ENCODE peak calls at places on chromosome 18, in four cellular contexts. J is ovary, K is breast epithelium, X is HL-60. D is an unnamed sample. For H3K27me3, the result is how much of the 10 kb centered on the place peaks cover.

GRCh38 chr18:79912409-79912991 is 39.0 kb downstream of the SLC66A2 start:
- DNase-seq in X (no peak), J (no peak), K (peak), D (peak)

GRCh38 chr18:57141208-57142129 is 5.4 kb upstream of the BOD1L2 start:
- DNase-seq in X (no peak), K (no peak), J (no peak), D (no peak)

GRCh38 chr18:2411381-2411977 is 159.8 kb downstream of the METTL4 start:
- DNase-seq in X (no peak), K (no peak), J (no peak), D (no peak)

GRCh38 chr18:5294113-5294617 is 1.4 kb downstream of the ZBTB14 start:
- DNase-seq in X (no peak), K (peak), J (no peak), D (no peak)

GRCh38 chr18:6557470-6558245 is 142.9 kb upstream of the L3MBTL4 start:
- DNase-seq in J (no peak), K (no peak), X (no peak), D (no peak)

GRCh38 chr18:32450874-32451273 is 19.8 kb downstream of the GAREM1 start:
- DNase-seq in X (no peak), K (no peak), J (no peak), D (no peak)

GRCh38 chr18:8754995-8755955 is 49.9 kb downstream of the MTCL1 start:
- DNase-seq in J (no peak), K (no peak), X (no peak), D (no peak)

GRCh38 chr18:45657357-45658335 is 42.4 kb downstream of the SLC14A2 start:
- DNase-seq in J (no peak), X (peak), K (no peak), D (no peak)

GRCh38 chr18:31624892-31625640 is 33.4 kb downstream of the TTR start:
- DNase-seq in K (no peak), X (no peak), J (no peak), D (no peak)

GRCh38 chr18:11154369-11154982 is 5.1 kb upstream of the PIEZO2 start:
- DNase-seq in J (no peak), K (no peak), X (no peak), D (no peak)

GRCh38 chr18:74378179-74378682 is 62.6 kb downstream of the C18orf63 start:
- DNase-seq in K (no peak), J (no peak), X (no peak), D (no peak)

GRCh38 chr18:33918571-33918970 is 306.1 kb downstream of the NOL4 start:
- DNase-seq in K (no peak), J (no peak), X (no peak), D (no peak)

GRCh38 chr18:5417342-5417741 is 121.8 kb upstream of the ZBTB14 start:
- DNase-seq in X (peak), K (no peak), J (no peak), D (peak)

GRCh38 chr18:73235491-73235890 is 367.7 kb upstream of the NETO1 start:
- DNase-seq in K (no peak), X (no peak), J (no peak), D (no peak)

GRCh38 chr18:39675358-39675757 is 2109.8 kb upstream of the CELF4 start:
- DNase-seq in X (no peak), K (no peak), J (no peak), D (no peak)

GRCh38 chr18:24395049-24395780 is 2.4 kb downstream of the OSBPL1A start:
- DNase-seq in J (no peak), X (no peak), K (no peak), D (no peak)

GRCh38 chr18:10843533-10843932 is 305.8 kb downstream of the PIEZO2 start:
- DNase-seq in X (no peak), K (no peak), J (no peak), D (no peak)

GRCh38 chr18:55096261-55097026 is 137.2 kb upstream of the CCDC68 start:
- DNase-seq in J (peak), K (no peak), X (no peak), D (peak)

GRCh38 chr18:23872701-23873550 is 141.6 kb upstream of the TTC39C start:
- DNase-seq in J (no peak), X (no peak), K (no peak), D (no peak)

GRCh38 chr18:32460046-32460785 is 10.5 kb downstream of the GAREM1 start:
- DNase-seq in X (no peak), K (no peak), J (no peak), D (no peak)

GRCh38 chr18:10923671-10924070 is 225.7 kb downstream of the PIEZO2 start:
- DNase-seq in K (no peak), X (no peak), J (no peak), D (no peak)

GRCh38 chr18:79069792-79070151 is 578 bp downstream of the ATP9B start:
- DNase-seq in J (no peak), X (no peak), K (no peak), D (no peak)

GRCh38 chr18:9209230-9209629 is 72.6 kb downstream of the ANKRD12 start:
- DNase-seq in K (no peak), X (peak), J (no peak), D (no peak)

GRCh38 chr18:48670751-48671560 is 132.1 kb downstream of the CTIF start:
- DNase-seq in X (no peak), K (no peak), J (no peak), D (no peak)

GRCh38 chr18:69400253-69400975 is at the start of gene DOK6:
- DNase-seq in K (peak), X (no peak), J (peak), D (peak)

GRCh38 chr18:75162467-75162866 is 46.5 kb downstream of the PTGR3 start:
- DNase-seq in K (no peak), J (no peak), X (no peak), D (no peak)

GRCh38 chr18:56541790-56542189 is 96.6 kb downstream of the TXNL1 start:
- DNase-seq in X (no peak), J (no peak), K (no peak), D (no peak)

GRCh38 chr18:11570770-11571169 is 38.6 kb upstream of the SLC35G4 start:
- DNase-seq in J (no peak), X (no peak), K (no peak), D (no peak)

GRCh38 chr18:35756506-35757117 is 175.1 kb downstream of the GALNT1 start:
- DNase-seq in K (no peak), J (no peak), X (peak), D (peak)

GRCh38 chr18:9827856-9828793 is 57.6 kb upstream of the TXNDC2 start:
- DNase-seq in K (no peak), J (no peak), X (peak), D (no peak)

GRCh38 chr18:64244571-64244970 is 95.7 kb upstream of the LINC00305 start:
- DNase-seq in J (no peak), K (no peak), X (no peak), D (no peak)

GRCh38 chr18:74073957-74074356 is 73.7 kb downstream of the FBXO15 start:
- DNase-seq in K (no peak), X (no peak), J (no peak), D (no peak)

GRCh38 chr18:46325836-46326235 is 221.7 kb downstream of the HAUS1 start:
- DNase-seq in X (no peak), J (no peak), K (no peak), D (no peak)

GRCh38 chr18:35478520-35479435 is 19.0 kb downstream of the INO80C start:
- DNase-seq in X (peak), K (no peak), J (no peak), D (no peak)

DNA sequence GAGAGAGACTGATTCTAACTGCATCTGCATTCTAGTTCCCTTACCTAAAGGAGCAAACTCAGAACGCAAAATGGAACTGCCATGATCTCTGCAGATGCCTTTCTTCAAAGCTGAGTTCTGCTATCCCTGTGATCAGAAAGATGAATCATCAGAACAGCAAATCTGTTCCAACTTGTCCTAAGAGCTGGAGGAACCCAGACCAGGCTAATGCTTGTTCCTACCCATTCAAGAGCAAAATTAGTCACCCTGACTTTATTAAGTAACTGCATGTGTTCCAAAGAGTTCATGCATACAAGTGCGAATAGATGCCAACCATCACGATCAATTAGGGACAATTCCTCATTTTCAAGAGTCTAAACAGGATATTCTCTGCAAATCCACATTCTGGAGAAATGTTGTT is 46.5 kb downstream of the MBP start:
- DNase-seq in J (no peak), K (no peak), X (peak), D (no peak)
- H3K4me3 ChIP-seq in J (no peak), K (no peak), X (no peak), D (peak)

GRCh38 chr18:60245096-60245495 is 127.5 kb downstream of the MC4R start:
- DNase-seq in X (no peak), J (no peak), K (no peak), D (no peak)

GRCh38 chr18:60248563-60249330 is 123.8 kb downstream of the MC4R start:
- DNase-seq in X (no peak), J (no peak), K (no peak), D (no peak)

GRCh38 chr18:60249388-60249787 is 123.2 kb downstream of the MC4R start:
- DNase-seq in X (no peak), K (no peak), J (no peak), D (no peak)

GRCh38 chr18:60246606-60247005 is 126.0 kb downstream of the MC4R start:
- DNase-seq in J (no peak), K (no peak), X (no peak), D (no peak)

DNA sequence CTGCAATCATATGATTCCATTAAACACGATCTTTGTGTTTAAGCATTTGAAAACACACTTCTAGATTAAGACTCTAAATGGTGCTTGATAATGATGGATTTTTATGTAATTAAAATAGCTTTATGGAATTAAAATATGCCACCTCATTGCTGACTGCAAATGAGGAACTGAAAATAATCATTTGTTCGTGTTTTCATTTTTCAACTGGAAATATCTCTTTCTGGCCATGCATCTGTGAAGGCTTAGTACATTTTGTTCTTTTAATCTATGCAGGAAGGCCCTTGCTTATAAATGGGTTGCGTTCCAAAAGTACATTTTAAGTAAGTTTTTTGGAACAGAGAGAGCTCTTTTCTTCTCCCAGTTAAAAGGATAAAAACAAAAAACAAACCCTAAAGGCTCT is 125.5 kb downstream of the MC4R start:
- DNase-seq in J (no peak), X (no peak), K (no peak), D (no peak)
- H3K27me3 ChIP-seq in J (under half), X (under half), K (under half), D (under half)

GRCh38 chr18:26181343-26181826 is 44.9 kb upstream of the TAF4B start:
- DNase-seq in X (no peak), J (no peak), K (no peak), D (no peak)
- H3K4me3 ChIP-seq in X (no peak), J (no peak), K (no peak), D (no peak)

DNA sequence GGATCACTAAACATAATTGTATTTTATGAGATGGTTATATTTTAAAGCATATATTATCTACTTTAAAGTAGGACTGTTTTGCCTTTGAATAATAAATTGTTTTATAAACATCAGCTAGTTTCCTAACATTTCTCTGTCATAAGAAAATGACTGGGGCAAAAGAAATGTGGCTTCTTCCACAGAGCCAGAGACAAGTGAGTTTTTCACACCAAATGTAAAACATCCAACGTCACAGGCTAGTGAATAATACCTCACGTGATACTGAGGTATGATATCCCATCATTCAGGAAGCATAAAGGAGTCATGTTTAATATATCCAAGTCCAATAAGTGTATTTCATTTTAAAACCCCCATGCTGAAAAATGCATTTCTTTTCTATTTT is 5.9 kb downstream of the COLEC12 start:
- DNase-seq in K (no peak), J (no peak), X (no peak), D (no peak)
- H3K27me3 ChIP-seq in K (under half), J (under half), X (under half), D (under half)

GRCh38 chr18:58491113-58491696 is 137.7 kb downstream of the ALPK2 start:
- DNase-seq in X (no peak), J (no peak), K (no peak), D (no peak)

GRCh38 chr18:58481321-58482180 is 147.3 kb downstream of the ALPK2 start:
- DNase-seq in J (no peak), X (no peak), K (no peak), D (peak)

GRCh38 chr18:58490238-58490637 is 138.7 kb downstream of the ALPK2 start:
- DNase-seq in J (no peak), K (no peak), X (no peak), D (no peak)

DNA sequence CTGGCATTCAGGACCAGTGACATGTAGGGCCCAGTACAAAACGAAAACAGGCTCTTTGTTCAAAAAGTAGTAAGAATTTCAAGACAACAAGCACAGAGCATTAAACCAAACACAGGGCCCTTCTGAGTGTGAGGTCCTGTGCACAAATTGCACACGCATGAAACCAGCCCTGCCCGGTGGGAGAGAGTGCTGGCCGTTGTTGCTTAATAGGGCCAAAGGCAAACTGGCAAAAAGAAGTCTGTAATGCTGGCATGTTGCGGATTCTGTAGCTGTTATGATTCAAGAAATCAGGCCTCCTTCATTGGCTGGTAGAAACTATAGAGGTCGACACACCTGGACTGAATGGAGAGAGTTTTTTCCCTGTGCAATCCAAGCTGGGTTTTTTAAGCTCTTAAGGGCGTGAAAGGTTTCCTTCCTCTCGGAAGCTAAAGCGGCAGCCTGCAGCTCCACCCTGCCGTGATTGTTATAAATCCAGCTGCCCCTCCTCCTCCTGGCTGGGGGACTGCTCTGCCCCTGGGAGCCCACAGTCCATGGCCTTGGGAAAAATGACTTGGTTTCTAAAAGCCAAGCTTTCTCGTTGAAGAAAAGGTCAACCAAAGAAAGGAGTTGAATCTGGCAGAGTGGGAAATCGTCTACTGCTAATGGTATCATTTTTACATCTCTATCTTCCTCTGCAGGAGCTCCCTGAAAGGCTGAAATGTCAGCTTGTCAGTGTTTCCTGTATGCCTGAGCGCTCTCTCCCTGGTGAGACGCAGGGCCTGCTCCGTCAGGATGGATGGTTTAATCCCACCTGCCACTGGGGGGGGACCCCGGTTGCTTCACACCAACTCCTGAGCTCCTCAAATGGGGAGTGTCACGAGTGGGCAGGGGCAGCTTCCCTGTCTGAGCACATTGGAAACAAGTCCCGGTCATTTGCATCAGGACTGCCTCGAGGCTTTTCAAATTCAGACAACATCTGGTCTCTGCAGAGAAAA is 143.6 kb downstream of the ALPK2 start:
- DNase-seq in X (no peak), K (no peak), J (no peak), D (no peak)
- H3K4me3 ChIP-seq in X (no peak), K (no peak), J (no peak), D (no peak)

DNA sequence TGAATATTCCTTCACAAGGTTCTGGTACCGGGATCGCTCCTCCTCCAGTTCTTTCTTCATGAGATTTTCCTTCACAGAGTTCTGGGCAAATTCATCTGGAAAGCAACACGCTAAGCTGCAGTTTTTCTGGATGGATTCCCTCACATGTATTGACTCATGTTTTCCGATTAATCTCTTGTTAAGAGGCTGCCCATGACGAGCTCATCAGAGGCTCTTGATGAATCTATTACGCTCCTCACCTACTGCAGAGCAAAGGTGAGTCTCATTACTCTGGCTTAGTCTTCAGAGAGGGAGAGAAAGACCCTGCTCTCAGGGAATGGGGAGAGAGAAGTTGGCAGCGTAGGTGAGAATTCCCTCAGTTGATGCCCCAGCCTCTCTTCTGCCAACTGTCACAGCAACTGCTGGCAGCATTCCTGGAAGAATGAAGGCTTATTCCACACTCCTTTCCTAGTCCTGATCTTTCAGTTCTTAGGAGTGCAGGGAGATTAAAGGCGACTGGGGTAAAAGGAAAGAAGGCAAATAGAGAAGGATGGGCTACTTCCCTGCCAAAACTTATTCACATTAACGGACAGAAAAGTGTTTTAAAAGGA is 65.8 kb upstream of the ACAA2 start:
- DNase-seq in X (no peak), K (no peak), J (no peak), D (peak)
- H3K27me3 ChIP-seq in X (under half), K (under half), J (under half), D (under half)

GRCh38 chr18:3452750-3453539 is 3.0 kb downstream of the TGIF1 start:
- DNase-seq in K (no peak), X (no peak), J (peak), D (no peak)

GRCh38 chr18:3453540-3454364 is 3.8 kb downstream of the TGIF1 start:
- DNase-seq in J (peak), X (no peak), K (peak), D (no peak)

GRCh38 chr18:3451166-3451988 is 1.4 kb downstream of the TGIF1 start:
- DNase-seq in X (peak), K (peak), J (peak), D (peak)

GRCh38 chr18:3450358-3451107 is 561 bp downstream of the TGIF1 start:
- DNase-seq in K (peak), X (no peak), J (peak), D (peak)

DNA sequence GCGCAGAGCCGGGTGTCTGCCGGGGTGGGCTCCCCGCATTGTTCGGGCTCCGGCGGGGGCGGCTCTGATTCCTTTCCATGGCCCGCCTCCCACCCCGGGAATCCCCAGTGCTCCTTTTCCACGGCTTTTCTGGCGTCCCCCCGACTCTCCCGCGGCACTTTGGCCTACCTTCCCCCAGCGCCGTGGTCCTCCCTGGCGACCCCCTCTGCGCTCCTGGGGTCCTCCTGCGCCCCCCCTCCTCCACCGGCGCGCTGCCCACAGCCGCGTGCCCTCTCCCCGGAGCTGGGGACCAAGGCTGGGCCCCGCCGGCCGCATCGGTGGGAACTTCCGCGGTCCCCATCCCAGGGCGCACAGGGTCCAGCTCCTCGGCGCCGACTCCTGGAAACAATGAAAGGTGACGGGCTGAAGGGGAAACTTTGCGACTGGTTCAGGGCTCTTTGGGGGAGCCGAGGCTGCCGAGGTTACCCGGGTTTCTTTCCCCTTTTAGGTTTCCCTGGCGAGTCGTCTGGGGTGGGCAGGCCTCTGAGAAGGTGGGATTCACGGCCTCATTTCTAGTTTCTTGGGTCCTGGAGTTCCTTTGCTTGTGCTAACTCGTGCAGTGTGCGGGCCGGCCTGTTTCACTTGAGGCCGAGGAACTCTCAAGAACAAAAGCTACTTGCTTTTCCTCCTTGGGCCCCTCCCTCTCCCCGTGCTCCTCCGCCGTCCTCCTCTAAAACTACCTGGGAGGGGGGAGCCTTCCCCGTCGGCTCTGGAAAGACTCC is 2.2 kb downstream of the TGIF1 start:
- DNase-seq in X (no peak), J (peak), K (peak), D (no peak)
- H3K4me3 ChIP-seq in X (peak), J (peak), K (peak), D (peak)

GRCh38 chr18:13217971-13218375 is 587 bp upstream of the LDLRAD4 start:
- DNase-seq in J (no peak), X (no peak), K (no peak), D (no peak)
- H3K27me3 ChIP-seq in J (under half), X (under half), K (under half), D (under half)